ENCODE peak calls at places on chromosomes 6 and 20, in eight cellular contexts. V is fibroblast of lung, G is dorsolateral prefrontal cortex, C is aorta, Y is tibial artery, X is right cardiac atrium, D is AG04450, E is neural progenitor cell. N is an unnamed sample.

GRCh38 chr20:59822291-59823029 is 111.0 kb downstream of the SYCP2 start:
- DNase-seq in D (no peak), Y (no peak), X (no peak), V (no peak), C (no peak), G (no peak), E (no peak), N (no peak)

GRCh38 chr6:112600168-112600567 is 253.0 kb downstream of the RFPL4B start:
- DNase-seq in E (no peak), X (no peak), V (no peak), G (no peak), D (no peak), Y (no peak), C (no peak), N (no peak)

GRCh38 chr20:32447136-32448027 is 89.3 kb downstream of the ASXL1 start:
- DNase-seq in E (no peak), V (no peak), C (peak; percentile 70), Y (no peak), X (no peak), D (no peak), G (peak; percentile 31), N (no peak)

GRCh38 chr6:74320076-74320475 is 624.1 kb downstream of the CD109 start:
- DNase-seq in E (peak; percentile 8), G (no peak), V (no peak), X (no peak), D (no peak), C (no peak), Y (no peak), N (no peak)

GRCh38 chr6:69138893-69139494 is 503.9 kb downstream of the ADGRB3 start:
- DNase-seq in V (peak; percentile 36), E (peak; percentile 5), X (peak; percentile 25), C (no peak), G (no peak), D (no peak), Y (no peak), N (no peak)

GRCh38 chr6:157631838-157632237 is 191.2 kb upstream of the SNX9 start:
- DNase-seq in V (no peak), E (no peak), C (peak; percentile 52), Y (no peak), X (no peak), D (no peak), G (no peak), N (no peak)

GRCh38 chr6:133300896-133301295 is 59.7 kb downstream of the EYA4 start:
- DNase-seq in G (no peak), C (no peak), X (no peak), D (no peak), V (no peak), E (no peak), Y (no peak), N (no peak)

GRCh38 chr6:90516074-90516660 is 70.7 kb downstream of the MAP3K7 start:
- DNase-seq in G (no peak), E (no peak), D (no peak), C (no peak), V (no peak), X (no peak), Y (no peak), N (no peak)

GRCh38 chr20:51132286-51132810 is 109.4 kb upstream of the KCNG1 start:
- DNase-seq in G (no peak), V (peak; percentile 9), X (no peak), C (no peak), D (no peak), E (no peak), Y (no peak), N (no peak)

GRCh38 chr20:62051901-62052255 is 13.8 kb downstream of the TAF4 start:
- DNase-seq in X (no peak), E (no peak), Y (no peak), C (peak; percentile 20), V (no peak), G (no peak), D (no peak), N (no peak)

GRCh38 chr20:35942243-35942642 is 12.1 kb downstream of the SCAND1 start:
- DNase-seq in X (no peak), C (no peak), D (no peak), G (no peak), E (peak; percentile 84), V (no peak), Y (no peak), N (no peak)

DNA sequence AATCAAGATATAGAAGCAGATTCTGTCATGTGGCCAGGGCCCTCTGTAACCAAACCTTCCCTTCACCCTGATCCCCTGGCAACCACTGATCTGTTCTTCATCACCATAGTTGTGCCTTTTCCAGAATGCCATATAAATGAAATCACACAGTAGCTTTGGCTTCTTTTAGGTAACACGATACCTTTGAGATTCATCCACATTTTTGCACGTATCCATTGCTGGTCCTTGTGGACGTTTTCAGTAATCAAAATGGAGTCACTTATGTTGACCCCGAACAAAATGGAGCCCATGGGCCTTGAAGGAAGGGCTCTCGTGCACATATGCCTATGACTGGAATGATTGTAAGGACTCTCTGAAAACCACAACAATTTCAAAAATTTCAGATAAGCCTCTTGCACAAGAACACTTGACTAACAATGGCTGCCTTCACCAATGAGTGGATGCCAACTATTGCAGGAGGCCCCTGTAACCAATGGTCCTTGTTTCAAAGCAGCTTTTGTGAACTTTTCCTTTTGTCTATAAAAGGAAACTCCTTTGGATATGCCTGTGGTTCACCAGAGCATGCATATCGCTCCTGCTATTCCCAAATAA is 84.3 kb upstream of the RALY start:
- DNase-seq in C (no peak), D (peak; percentile 84), Y (no peak), V (peak; percentile 99), E (no peak), G (no peak), X (no peak), N (no peak)
- H3K27ac ChIP-seq in C (peak overlapping the region; percentile 50), D (peak overlapping the region; percentile 89), Y (peak overlapping the region; percentile 53), V (no peak overlapping the region), E (no peak overlapping the region), G (no peak overlapping the region), X (no peak overlapping the region), N (no peak overlapping the region)

DNA sequence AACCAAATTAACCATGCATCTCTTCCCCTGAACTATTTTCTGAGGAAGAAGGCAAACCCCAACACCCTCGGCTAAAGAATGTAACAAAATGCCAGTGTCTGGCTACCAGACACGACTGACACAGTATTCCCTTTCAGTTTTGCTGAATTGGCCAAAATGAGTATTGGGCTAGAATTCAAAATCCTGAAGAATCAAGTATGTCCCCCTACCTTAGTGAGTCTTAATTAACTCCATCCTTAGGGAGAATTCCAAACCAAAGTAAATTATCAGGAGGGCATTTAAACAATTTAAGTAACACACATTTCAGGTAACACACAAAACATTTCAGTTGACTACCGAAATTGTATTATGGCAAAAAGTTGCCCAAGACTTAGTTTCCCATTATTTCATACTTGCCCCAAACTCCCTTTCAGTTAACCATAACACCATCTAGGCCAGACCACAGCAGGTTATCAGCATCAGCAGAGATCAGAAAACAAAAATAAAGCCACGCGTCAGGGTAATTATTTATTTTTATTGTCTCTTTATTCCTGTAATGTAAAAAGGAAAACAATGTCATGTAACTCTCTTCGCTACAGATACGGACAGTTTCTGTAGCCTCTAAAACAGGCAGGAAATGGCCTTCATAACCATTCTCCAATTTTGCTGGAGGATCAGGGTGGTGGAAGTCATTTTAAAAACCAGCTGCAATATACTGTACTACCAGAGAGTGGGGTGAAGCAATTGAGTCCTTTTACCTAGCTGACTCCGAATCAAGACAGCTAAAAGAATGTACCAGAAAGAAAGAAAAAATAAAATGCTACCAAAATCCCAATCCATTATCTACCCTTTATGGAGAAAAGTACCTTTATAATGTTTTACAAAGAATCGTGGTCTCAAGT is 1.9 kb downstream of the SNX5 start:
- DNase-seq in E (no peak), Y (no peak), X (no peak), C (no peak), D (no peak), V (peak; percentile 48), G (no peak), N (no peak)
- H3K27ac ChIP-seq in E (peak overlapping the region; percentile 100), Y (peak overlapping the region; percentile 93), X (peak overlapping the region; percentile 59), C (no peak overlapping the region), D (peak overlapping the region; percentile 34), V (peak overlapping the region; percentile 99), G (peak overlapping the region; percentile 98), N (peak overlapping the region; percentile 15)

GRCh38 chr6:168256940-168257339 is 62.6 kb downstream of the DACT2 start:
- DNase-seq in G (no peak), Y (no peak), E (no peak), X (no peak), C (no peak), D (no peak), V (no peak), N (no peak)

GRCh38 chr6:168261234-168261633 is 58.3 kb downstream of the DACT2 start:
- DNase-seq in D (no peak), X (no peak), V (no peak), G (no peak), C (peak; percentile 51), E (no peak), Y (no peak), N (no peak)

GRCh38 chr6:168258795-168259194 is 60.8 kb downstream of the DACT2 start:
- DNase-seq in Y (no peak), V (no peak), C (peak; percentile 36), D (no peak), G (no peak), E (no peak), X (no peak), N (no peak)

GRCh38 chr6:168263351-168263905 is 56.1 kb downstream of the DACT2 start:
- DNase-seq in C (peak; percentile 50), X (no peak), V (no peak), D (no peak), Y (no peak), E (no peak), G (no peak), N (no peak)

DNA sequence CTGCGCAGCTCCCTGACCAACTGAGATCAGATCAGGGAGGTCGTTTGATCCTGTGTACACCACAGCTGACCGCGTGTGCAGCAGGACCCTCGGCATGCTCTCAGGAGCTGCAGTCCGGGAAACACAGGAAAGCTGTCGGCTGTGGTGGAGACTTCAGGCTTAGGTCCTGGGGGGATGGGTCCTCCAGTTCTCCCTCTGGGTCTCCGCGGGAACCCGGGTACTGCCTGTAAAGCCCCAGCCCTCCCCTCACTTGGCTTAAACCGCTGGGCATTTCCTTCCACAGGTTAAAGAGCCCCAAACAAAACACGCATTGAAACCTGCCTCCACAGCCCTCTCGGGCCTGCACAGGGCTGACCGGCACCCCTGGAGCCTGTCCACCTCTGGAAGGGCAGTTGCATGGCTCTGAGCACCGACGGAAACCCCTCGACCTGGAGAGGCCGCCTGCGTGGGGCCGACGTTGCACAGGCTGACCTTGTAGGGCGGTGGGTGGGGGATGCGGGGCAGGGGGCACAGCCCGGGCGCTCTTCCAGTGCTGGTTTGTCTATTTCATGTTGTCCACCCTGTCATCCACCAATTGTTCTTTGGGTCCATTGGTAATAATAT is 59.1 kb downstream of the DACT2 start:
- DNase-seq in D (no peak), V (no peak), Y (no peak), C (peak; percentile 39), X (no peak), G (no peak), E (no peak), N (no peak)
- H3K27ac ChIP-seq in D (no peak overlapping the region), V (no peak overlapping the region), Y (no peak overlapping the region), C (no peak overlapping the region), X (no peak overlapping the region), G (no peak overlapping the region), E (no peak overlapping the region), N (no peak overlapping the region)

GRCh38 chr6:8888468-8888867 is 453.1 kb upstream of the SLC35B3 start:
- DNase-seq in V (no peak), C (no peak), X (no peak), D (no peak), G (no peak), E (no peak), Y (no peak), N (no peak)

DNA sequence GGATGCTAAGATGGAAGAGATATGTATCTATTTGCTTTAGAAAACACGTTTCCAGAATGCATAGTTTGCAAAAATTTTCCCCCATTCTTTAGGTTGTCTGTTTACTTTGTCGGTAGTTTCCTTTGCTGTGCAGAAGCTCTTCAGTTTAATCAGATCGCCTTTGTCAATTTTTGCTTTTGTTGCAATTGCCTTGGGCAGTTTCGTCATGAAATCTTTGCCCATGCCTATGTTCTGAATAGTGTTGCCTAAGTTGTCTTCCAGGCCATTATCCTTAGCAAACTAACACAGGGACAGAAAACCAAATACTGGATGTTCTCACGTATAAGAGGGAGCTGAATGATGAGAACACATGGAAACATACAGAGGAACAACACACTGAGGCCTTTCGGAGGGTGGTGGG is 454.2 kb upstream of the SLC35B3 start:
- DNase-seq in V (no peak), C (no peak), G (no peak), X (no peak), E (no peak), Y (no peak), D (no peak), N (no peak)
- H3K27ac ChIP-seq in V (no peak overlapping the region), C (no peak overlapping the region), G (no peak overlapping the region), X (no peak overlapping the region), E (no peak overlapping the region), Y (no peak overlapping the region), D (no peak overlapping the region), N (no peak overlapping the region)